ENCODE peak calls at places on chromosomes 4 and X, in five cellular contexts. U, N, O, G and I are unnamed samples.

GRCh38 chr4:182971702-182972101 is 54.5 kb upstream of the DCTD start:
- DNase-seq in U (no peak), N (no peak), O (no peak), G (no peak), I (no peak)

GRCh38 chr4:38328963-38329729 is 334.9 kb upstream of the KLF3 start:
- DNase-seq in U (no peak), N (no peak), O (no peak), G (no peak), I (no peak)

GRCh38 chrX:66074920-66075879 is 35.3 kb upstream of the VSIG4 start:
- DNase-seq in U (no peak), N (no peak), O (no peak), G (no peak), I (peak)

GRCh38 chr4:2183394-2183793 is 58.5 kb downstream of the HAUS3 start:
- DNase-seq in U (no peak), N (peak), O (no peak), G (no peak), I (no peak)

GRCh38 chr4:25406081-25406692 is 29.1 kb downstream of the ANAPC4 start:
- DNase-seq in U (no peak), N (peak), O (no peak), G (no peak), I (no peak)

GRCh38 chrX:153397256-153397960 is 3.7 kb downstream of the PNMA6E start:
- DNase-seq in U (no peak), N (no peak), O (no peak), G (no peak), I (no peak)

GRCh38 chr4:149793459-149793858 is 22.2 kb downstream of the IQCM start:
- DNase-seq in U (no peak), N (peak), O (no peak), G (no peak), I (peak)

GRCh38 chrX:119726900-119727555 is 31.4 kb upstream of the SOWAHD start:
- DNase-seq in U (no peak), N (no peak), O (no peak), G (no peak), I (no peak)

GRCh38 chr4:126046081-126046614 is 731.4 kb downstream of the FAT4 start:
- DNase-seq in U (no peak), N (no peak), O (no peak), G (no peak), I (no peak)

DNA sequence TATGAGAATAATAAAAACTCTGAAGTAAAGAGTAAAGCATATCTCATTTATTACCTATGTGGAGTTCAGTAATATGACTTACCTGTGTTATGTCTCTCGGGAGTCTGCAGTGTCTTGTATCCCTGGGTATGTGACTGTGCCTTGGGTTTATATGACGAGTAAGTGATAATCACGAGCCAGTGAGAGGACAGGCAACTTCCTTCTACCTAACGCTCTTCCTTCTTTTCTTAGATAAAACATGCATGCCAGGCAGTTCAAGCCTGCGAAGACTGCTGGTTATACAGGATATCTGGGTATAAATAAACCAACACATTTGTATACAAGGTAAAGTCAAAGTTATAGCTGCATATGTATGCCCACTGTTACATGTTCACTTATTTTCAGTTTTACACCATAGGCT is at the start of gene HPGDS:
- DNase-seq in U (no peak), N (no peak), O (no peak), G (no peak), I (no peak)
- TF ChIP-seq CTCF in U (no peak), N (no peak), O (no peak), G (no peak), I (no peak)

GRCh38 chr4:153781717-153782416 is 7.0 kb downstream of the SFRP2 start:
- DNase-seq in U (no peak), N (peak), O (no peak), G (peak), I (peak)
- TF ChIP-seq CTCF in U (no peak), N (peak), O (no peak), G (peak), I (no peak)

GRCh38 chrX:151279161-151279560 is 102.8 kb downstream of the GPR50 start:
- DNase-seq in U (no peak), N (no peak), O (no peak), G (no peak), I (no peak)
- TF ChIP-seq CTCF in U (no peak), N (no peak), O (no peak), G (no peak), I (no peak)

GRCh38 chrX:53458082-53458481 is 23.9 kb upstream of the HSD17B10 start:
- DNase-seq in U (no peak), N (peak), O (no peak), G (no peak), I (no peak)
- TF ChIP-seq CTCF in U (no peak), N (peak), O (peak), G (no peak), I (no peak)